ENCODE peak calls at places on chromosomes 11 and 22, in four cellular contexts. One of them, this sample, is unnamed.

GRCh38 chr22:19903031-19903430 is 38.5 kb upstream of the COMT start:
- DNase-seq in stomach: no peak
- DNase-seq in esophagus squamous epithelium: no peak
- DNase-seq in naive thymus-derived CD4-positive, alpha-beta T cell: no peak
- DNase-seq in this sample: no peak

GRCh38 chr11:19055905-19056304 is 4.6 kb downstream of the MRGPRX2 start:
- DNase-seq in stomach: no peak
- DNase-seq in esophagus squamous epithelium: no peak
- DNase-seq in naive thymus-derived CD4-positive, alpha-beta T cell: no peak
- DNase-seq in this sample: no peak

GRCh38 chr11:13208921-13209320 is 68.7 kb upstream of the BMAL1 start:
- DNase-seq in stomach: no peak
- DNase-seq in esophagus squamous epithelium: no peak
- DNase-seq in naive thymus-derived CD4-positive, alpha-beta T cell: no peak
- DNase-seq in this sample: no peak

GRCh38 chr22:23088199-23088604 is 17.9 kb downstream of the GNAZ start:
- DNase-seq in stomach: peak; percentile 78
- DNase-seq in esophagus squamous epithelium: no peak
- DNase-seq in naive thymus-derived CD4-positive, alpha-beta T cell: no peak
- DNase-seq in this sample: no peak

GRCh38 chr11:790721-791564 is 1.1 kb upstream of the CEND1 start:
- DNase-seq in stomach: no peak
- DNase-seq in esophagus squamous epithelium: no peak
- DNase-seq in naive thymus-derived CD4-positive, alpha-beta T cell: no peak
- DNase-seq in this sample: no peak

GRCh38 chr22:45149671-45150070 is 14.1 kb upstream of the NUP50 start:
- DNase-seq in stomach: no peak
- DNase-seq in esophagus squamous epithelium: no peak
- DNase-seq in naive thymus-derived CD4-positive, alpha-beta T cell: no peak
- DNase-seq in this sample: no peak

GRCh38 chr22:46596819-46597218 is 23.4 kb upstream of the GRAMD4 start:
- DNase-seq in stomach: peak; percentile 97
- DNase-seq in esophagus squamous epithelium: no peak
- DNase-seq in naive thymus-derived CD4-positive, alpha-beta T cell: no peak
- DNase-seq in this sample: peak; percentile 95

GRCh38 chr11:43419460-43419859 is 60.7 kb downstream of the TTC17 start:
- DNase-seq in stomach: peak; percentile 41
- DNase-seq in esophagus squamous epithelium: no peak
- DNase-seq in naive thymus-derived CD4-positive, alpha-beta T cell: no peak
- DNase-seq in this sample: peak; percentile 63

GRCh38 chr22:49869855-49870712 is 16.4 kb downstream of the ZBED4 start:
- DNase-seq in stomach: no peak
- DNase-seq in esophagus squamous epithelium: no peak
- DNase-seq in naive thymus-derived CD4-positive, alpha-beta T cell: no peak
- DNase-seq in this sample: no peak

GRCh38 chr11:67312187-67313021 is 9.1 kb downstream of the SSH3 start:
- DNase-seq in stomach: peak; percentile 84
- DNase-seq in esophagus squamous epithelium: no peak
- DNase-seq in naive thymus-derived CD4-positive, alpha-beta T cell: no peak
- DNase-seq in this sample: peak; percentile 93

GRCh38 chr22:21865041-21865440 is 2.4 kb downstream of the MAPK1 start:
- DNase-seq in stomach: peak; percentile 35
- DNase-seq in esophagus squamous epithelium: no peak
- DNase-seq in naive thymus-derived CD4-positive, alpha-beta T cell: no peak
- DNase-seq in this sample: peak; percentile 32
- H3K4me1 ChIP-seq in stomach: peaks cover 46% of the 10 kb centered on the region
- H3K4me1 ChIP-seq in esophagus squamous epithelium: peaks cover 40% of the 10 kb centered on the region
- H3K4me1 ChIP-seq in naive thymus-derived CD4-positive, alpha-beta T cell: peaks cover 40% of the 10 kb centered on the region
- H3K4me1 ChIP-seq in this sample: peaks cover 22% of the 10 kb centered on the region

GRCh38 chr11:45609337-45609736 is 56.1 kb downstream of the CHST1 start:
- DNase-seq in stomach: no peak
- DNase-seq in esophagus squamous epithelium: no peak
- DNase-seq in naive thymus-derived CD4-positive, alpha-beta T cell: no peak
- DNase-seq in this sample: no peak

GRCh38 chr11:45609902-45610301 is 55.5 kb downstream of the CHST1 start:
- DNase-seq in stomach: no peak
- DNase-seq in esophagus squamous epithelium: no peak
- DNase-seq in naive thymus-derived CD4-positive, alpha-beta T cell: no peak
- DNase-seq in this sample: no peak

GRCh38 chr11:45614196-45614828 is 51.1 kb downstream of the CHST1 start:
- DNase-seq in stomach: no peak
- DNase-seq in esophagus squamous epithelium: no peak
- DNase-seq in naive thymus-derived CD4-positive, alpha-beta T cell: no peak
- DNase-seq in this sample: no peak

GRCh38 chr11:45607995-45608394 is 57.4 kb downstream of the CHST1 start:
- DNase-seq in stomach: no peak
- DNase-seq in esophagus squamous epithelium: no peak
- DNase-seq in naive thymus-derived CD4-positive, alpha-beta T cell: no peak
- DNase-seq in this sample: peak; percentile 46

GRCh38 chr11:45610627-45611026 is 54.8 kb downstream of the CHST1 start:
- DNase-seq in stomach: no peak
- DNase-seq in esophagus squamous epithelium: no peak
- DNase-seq in naive thymus-derived CD4-positive, alpha-beta T cell: no peak
- DNase-seq in this sample: no peak
- H3K9me3 ChIP-seq in stomach: no peaks in the 10 kb centered on the region
- H3K9me3 ChIP-seq in esophagus squamous epithelium: no peaks in the 10 kb centered on the region
- H3K9me3 ChIP-seq in naive thymus-derived CD4-positive, alpha-beta T cell: no peaks in the 10 kb centered on the region
- H3K9me3 ChIP-seq in this sample: no peaks in the 10 kb centered on the region

DNA sequence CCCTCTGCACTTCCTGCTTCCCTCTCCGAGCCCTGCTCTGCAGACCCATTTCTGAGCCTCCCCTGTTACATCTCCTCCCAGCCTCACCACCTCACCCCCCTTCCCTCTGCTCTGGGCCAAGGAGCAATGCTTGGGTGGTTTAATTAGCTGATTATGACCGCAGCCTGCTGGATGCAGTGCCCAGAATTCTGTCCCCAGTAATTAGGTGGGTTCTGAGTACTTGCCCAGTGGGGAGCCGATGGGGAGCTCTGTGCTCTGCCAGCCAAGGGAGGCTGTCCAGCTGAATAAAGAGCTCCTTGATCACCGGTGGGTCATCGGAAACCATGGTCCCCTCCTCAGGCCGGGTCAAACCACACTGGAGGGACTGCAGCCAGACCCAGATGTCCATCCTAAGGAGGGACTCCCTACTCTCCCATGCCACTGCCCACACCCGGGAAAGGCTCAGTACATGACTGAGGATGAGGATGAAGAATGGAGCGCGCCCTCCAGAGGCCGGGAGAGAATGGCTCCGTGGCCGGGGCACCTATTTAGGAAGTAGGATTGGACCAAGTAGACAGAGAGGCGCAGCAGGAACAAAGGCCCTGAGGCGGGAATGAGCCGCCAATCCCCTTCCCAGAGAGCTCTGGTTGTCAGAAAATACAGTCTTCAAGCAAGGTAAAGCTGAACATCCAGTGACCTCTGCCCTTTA is 9.1 kb downstream of the ARRB1 start:
- DNase-seq in stomach: no peak
- DNase-seq in esophagus squamous epithelium: no peak
- DNase-seq in naive thymus-derived CD4-positive, alpha-beta T cell: no peak
- DNase-seq in this sample: peak; percentile 38
- H3K4me1 ChIP-seq in stomach: peaks cover 100% of the 10 kb centered on the region
- H3K4me1 ChIP-seq in esophagus squamous epithelium: peaks cover 99% of the 10 kb centered on the region
- H3K4me1 ChIP-seq in naive thymus-derived CD4-positive, alpha-beta T cell: peaks cover 93% of the 10 kb centered on the region
- H3K4me1 ChIP-seq in this sample: peaks cover 80% of the 10 kb centered on the region

GRCh38 chr11:70828498-70829159 is 423.7 kb downstream of the SHANK2 start:
- DNase-seq in stomach: no peak
- DNase-seq in esophagus squamous epithelium: no peak
- DNase-seq in naive thymus-derived CD4-positive, alpha-beta T cell: no peak
- DNase-seq in this sample: peak; percentile 30
- H3K9me3 ChIP-seq in stomach: no peaks in the 10 kb centered on the region
- H3K9me3 ChIP-seq in esophagus squamous epithelium: no peaks in the 10 kb centered on the region
- H3K9me3 ChIP-seq in naive thymus-derived CD4-positive, alpha-beta T cell: no peaks in the 10 kb centered on the region
- H3K9me3 ChIP-seq in this sample: no peaks in the 10 kb centered on the region

GRCh38 chr11:7610393-7610792 is 62.9 kb downstream of the CYB5R2 start:
- DNase-seq in stomach: no peak
- DNase-seq in esophagus squamous epithelium: no peak
- DNase-seq in naive thymus-derived CD4-positive, alpha-beta T cell: no peak
- DNase-seq in this sample: no peak
- H3K4me1 ChIP-seq in stomach: peaks cover 52% of the 10 kb centered on the region
- H3K4me1 ChIP-seq in esophagus squamous epithelium: peaks cover 18% of the 10 kb centered on the region
- H3K4me1 ChIP-seq in naive thymus-derived CD4-positive, alpha-beta T cell: no peaks in the 10 kb centered on the region
- H3K4me1 ChIP-seq in this sample: peaks cover under 1% of the 10 kb centered on the region

DNA sequence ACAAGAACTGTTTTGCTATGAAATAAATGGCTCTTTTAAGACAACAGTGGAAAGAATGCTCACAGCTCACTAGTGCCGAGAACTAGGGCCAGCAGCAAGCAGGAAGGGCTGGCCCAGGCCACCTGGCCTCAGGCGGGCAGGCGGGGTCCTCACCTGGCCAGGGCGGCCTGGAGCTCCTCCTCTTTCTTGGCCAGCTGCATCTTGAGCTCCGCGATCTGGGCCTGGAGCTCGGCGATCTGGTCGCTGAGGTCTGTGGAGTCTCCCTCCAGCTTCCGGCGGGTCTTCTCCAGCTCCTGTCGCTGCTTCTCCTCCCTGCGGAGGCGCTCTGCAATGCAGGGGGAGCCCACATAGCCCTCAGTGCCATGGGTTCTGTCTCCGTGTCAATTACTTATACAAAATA is 43.8 kb downstream of the APOL1 start:
- DNase-seq in stomach: no peak
- DNase-seq in esophagus squamous epithelium: no peak
- DNase-seq in naive thymus-derived CD4-positive, alpha-beta T cell: no peak
- DNase-seq in this sample: no peak
- H3K9me3 ChIP-seq in stomach: no peaks in the 10 kb centered on the region
- H3K9me3 ChIP-seq in esophagus squamous epithelium: no peaks in the 10 kb centered on the region
- H3K9me3 ChIP-seq in naive thymus-derived CD4-positive, alpha-beta T cell: no peaks in the 10 kb centered on the region
- H3K9me3 ChIP-seq in this sample: no peaks in the 10 kb centered on the region

DNA sequence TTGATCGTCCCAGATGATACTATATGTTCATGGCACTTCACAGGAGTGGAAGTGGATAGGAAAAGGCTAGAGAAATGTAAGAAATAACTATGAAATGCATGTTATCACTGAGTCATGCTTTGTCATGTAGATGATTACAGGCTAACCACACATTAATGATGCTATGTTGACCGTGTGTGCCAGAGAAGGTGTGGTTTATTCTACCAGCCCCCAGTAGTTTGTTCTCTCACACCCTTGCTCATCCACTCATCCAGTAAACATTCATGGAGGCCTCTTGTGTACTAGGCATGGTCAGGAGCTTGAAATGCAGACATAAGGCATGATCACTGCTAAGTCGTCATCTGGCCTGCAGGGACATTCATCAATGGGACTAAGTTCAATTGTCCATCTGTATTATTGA is 153.0 kb upstream of the PITPNB start:
- DNase-seq in stomach: no peak
- DNase-seq in esophagus squamous epithelium: no peak
- DNase-seq in naive thymus-derived CD4-positive, alpha-beta T cell: no peak
- DNase-seq in this sample: no peak
- H3K4me1 ChIP-seq in stomach: peaks cover 7% of the 10 kb centered on the region
- H3K4me1 ChIP-seq in esophagus squamous epithelium: peaks cover 6% of the 10 kb centered on the region
- H3K4me1 ChIP-seq in naive thymus-derived CD4-positive, alpha-beta T cell: no peaks in the 10 kb centered on the region
- H3K4me1 ChIP-seq in this sample: no peaks in the 10 kb centered on the region

DNA sequence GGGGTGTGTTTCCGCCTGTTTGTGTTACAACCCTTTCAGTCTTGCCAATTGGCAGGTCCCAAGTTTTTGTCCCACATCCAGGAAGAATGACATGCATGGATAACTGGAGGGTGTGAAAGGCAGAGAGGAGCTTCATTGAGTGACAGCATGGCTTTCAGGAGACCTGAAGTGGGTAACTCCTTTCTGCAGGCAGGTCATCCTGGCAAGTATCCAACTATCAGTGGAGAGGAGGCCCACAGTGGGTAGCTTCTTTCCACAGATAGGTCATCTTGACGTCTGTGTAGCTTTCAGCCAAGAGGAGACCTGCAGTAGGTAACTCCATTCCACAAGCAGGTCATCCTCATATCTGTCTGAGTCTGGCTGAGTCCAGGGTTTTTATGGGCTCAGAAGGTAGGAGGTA is 1268.8 kb upstream of the CNTN5 start:
- DNase-seq in stomach: no peak
- DNase-seq in esophagus squamous epithelium: no peak
- DNase-seq in naive thymus-derived CD4-positive, alpha-beta T cell: no peak
- DNase-seq in this sample: no peak
- H3K9me3 ChIP-seq in stomach: peaks cover 16% of the 10 kb centered on the region
- H3K9me3 ChIP-seq in esophagus squamous epithelium: no peaks in the 10 kb centered on the region
- H3K9me3 ChIP-seq in naive thymus-derived CD4-positive, alpha-beta T cell: no peaks in the 10 kb centered on the region
- H3K9me3 ChIP-seq in this sample: no peaks in the 10 kb centered on the region

GRCh38 chr22:17435375-17435774 is 66.1 kb downstream of the CECR2 start:
- DNase-seq in stomach: no peak
- DNase-seq in esophagus squamous epithelium: no peak
- DNase-seq in naive thymus-derived CD4-positive, alpha-beta T cell: no peak
- DNase-seq in this sample: no peak
- H3K4me1 ChIP-seq in stomach: no peaks in the 10 kb centered on the region
- H3K4me1 ChIP-seq in esophagus squamous epithelium: peaks cover 5% of the 10 kb centered on the region
- H3K4me1 ChIP-seq in naive thymus-derived CD4-positive, alpha-beta T cell: no peaks in the 10 kb centered on the region
- H3K4me1 ChIP-seq in this sample: no peaks in the 10 kb centered on the region

This sample was measured in colonic mucosa.